ENCODE peak calls at places on chromosomes 1 and 21, in four cellular contexts. M is CD4-positive, CD25-positive, alpha-beta regulatory T cell; H is mesothelial cell of epicardium; V is tibial artery. I is an unnamed sample.

GRCh38 chr21:44013380-44014088 is 1.4 kb downstream of the TRAPPC10 start:
- DNase-seq in M (peak), H (no peak), V (no peak), I (peak)

GRCh38 chr21:36721817-36722216 is 22.9 kb downstream of the SIM2 start:
- DNase-seq in M (no peak), H (no peak), V (peak), I (no peak)

GRCh38 chr1:58358311-58358710 is 188.2 kb downstream of the OMA1 start:
- DNase-seq in M (no peak), H (no peak), V (no peak), I (no peak)

GRCh38 chr1:163824490-163824889 is 502.7 kb downstream of the NUF2 start:
- DNase-seq in M (no peak), H (no peak), V (no peak), I (no peak)

GRCh38 chr1:154334647-154335350 is 9.5 kb downstream of the ATP8B2 start:
- DNase-seq in M (peak), H (peak), V (peak), I (peak)

GRCh38 chr1:6134741-6135510 is 45.2 kb downstream of the CHD5 start:
- DNase-seq in M (no peak), H (no peak), V (no peak), I (no peak)

GRCh38 chr1:215416497-215416896 is 150.6 kb upstream of the KCTD3 start:
- DNase-seq in M (no peak), H (no peak), V (no peak), I (no peak)

GRCh38 chr1:201649776-201650607 is 111.1 kb downstream of the NAV1 start:
- DNase-seq in M (no peak), H (peak), V (peak), I (no peak)

GRCh38 chr21:33036430-33037162 is 10.9 kb downstream of the OLIG2 start:
- DNase-seq in M (no peak), H (no peak), V (no peak), I (no peak)

GRCh38 chr1:214198571-214198970 is 82.4 kb upstream of the SMYD2 start:
- DNase-seq in M (no peak), H (no peak), V (no peak), I (no peak)

GRCh38 chr1:47871799-47872353 is 125.3 kb downstream of the TRABD2B start:
- DNase-seq in M (no peak), H (no peak), V (peak), I (no peak)

GRCh38 chr1:232937741-232938375 is 12.6 kb upstream of the NTPCR start:
- DNase-seq in M (no peak), H (no peak), V (no peak), I (no peak)

GRCh38 chr1:234600418-234601216 is 9.4 kb downstream of the IRF2BP2 start:
- DNase-seq in M (peak), H (no peak), V (no peak), I (peak)

GRCh38 chr1:199954701-199955100 is 72.8 kb upstream of the NR5A2 start:
- DNase-seq in M (no peak), H (no peak), V (no peak), I (no peak)

GRCh38 chr21:35861656-35862055 is 198.7 kb downstream of the SETD4 start:
- DNase-seq in M (no peak), H (no peak), V (no peak), I (no peak)

GRCh38 chr21:17915976-17916375 is 96.8 kb upstream of the C21orf91 start:
- DNase-seq in M (no peak), H (no peak), V (no peak), I (no peak)

GRCh38 chr1:97365026-97365425 is 555.8 kb downstream of the DPYD start:
- DNase-seq in M (no peak), H (no peak), V (no peak), I (no peak)

GRCh38 chr1:8137406-8138244 is 111.5 kb upstream of the ERRFI1 start:
- DNase-seq in M (no peak), H (no peak), V (peak), I (no peak)

GRCh38 chr1:93723733-93724270 is 42.2 kb upstream of the BCAR3 start:
- DNase-seq in M (no peak), H (no peak), V (no peak), I (no peak)

GRCh38 chr21:26460621-26461020 is 112.5 kb downstream of the CYYR1 start:
- DNase-seq in M (no peak), H (no peak), V (no peak), I (no peak)

GRCh38 chr1:199641531-199641930 is 386.0 kb upstream of the NR5A2 start:
- DNase-seq in M (no peak), H (no peak), V (no peak), I (no peak)

GRCh38 chr1:165854101-165854845 is 26.9 kb downstream of the UCK2 start:
- DNase-seq in M (no peak), H (no peak), V (no peak), I (no peak)

GRCh38 chr1:198833706-198834497 is 195.1 kb downstream of the PTPRC start:
- DNase-seq in M (no peak), H (no peak), V (no peak), I (no peak)

GRCh38 chr21:45947716-45948255 is 33.8 kb upstream of the COL6A1 start:
- DNase-seq in M (no peak), H (no peak), V (no peak), I (no peak)

GRCh38 chr1:168786476-168787330 is 57.7 kb upstream of the DPT start:
- DNase-seq in M (no peak), H (no peak), V (no peak), I (no peak)

GRCh38 chr1:150999051-150999674 is 7.5 kb downstream of the MINDY1 start:
- DNase-seq in M (no peak), H (no peak), V (no peak), I (no peak)

GRCh38 chr21:15508554-15508953 is 221.2 kb upstream of the USP25 start:
- DNase-seq in M (no peak), H (no peak), V (no peak), I (no peak)

GRCh38 chr1:24872446-24872845 is 57.6 kb downstream of the RUNX3 start:
- DNase-seq in M (no peak), H (no peak), V (peak), I (no peak)

GRCh38 chr1:61864501-61864900 is 122.2 kb downstream of the PATJ start:
- DNase-seq in M (no peak), H (no peak), V (no peak), I (no peak)

GRCh38 chr1:78540056-78540455 is 49.3 kb downstream of the PTGFR start:
- DNase-seq in M (no peak), H (no peak), V (no peak), I (no peak)

GRCh38 chr1:114075546-114076249 is 78.0 kb downstream of the SYT6 start:
- DNase-seq in M (no peak), H (no peak), V (no peak), I (no peak)

GRCh38 chr1:39105061-39105840 is 79.1 kb downstream of the NDUFS5 start:
- DNase-seq in M (peak), H (peak), V (peak), I (peak)

GRCh38 chr1:179953974-179954493 is 576 bp upstream of the CEP350 start:
- DNase-seq in M (peak), H (peak), V (no peak), I (no peak)

GRCh38 chr1:3265800-3266485 is 188.5 kb upstream of the ARHGEF16 start:
- DNase-seq in M (no peak), H (no peak), V (no peak), I (no peak)

GRCh38 chr1:228083871-228084278 is 1.4 kb downstream of the ARF1 start:
- DNase-seq in M (no peak), H (no peak), V (no peak), I (no peak)

I was measured in naive thymus-derived CD4-positive, alpha-beta T cell.